ENCODE peak calls at places on chromosomes 12 and 14, in seven cellular contexts. One of them, this sample, is unnamed.

GRCh38 chr14:93045965-93046695 is 69.6 kb downstream of the ITPK1 start:
- DNase-seq in fibroblast of pulmonary artery: peak
- DNase-seq in PC-9: peak
- DNase-seq in A673: no peak
- DNase-seq in heart right ventricle: no peak
- DNase-seq in astrocyte: peak
- DNase-seq in right lobe of liver: no peak
- DNase-seq in this sample: no peak

GRCh38 chr12:132449565-132450390 is 40.2 kb upstream of the FBRSL1 start:
- DNase-seq in heart right ventricle: no peak
- DNase-seq in PC-9: no peak
- DNase-seq in astrocyte: no peak
- DNase-seq in fibroblast of pulmonary artery: no peak
- DNase-seq in right lobe of liver: no peak
- DNase-seq in A673: no peak
- DNase-seq in this sample: no peak

GRCh38 chr12:72230589-72230988 is 41.6 kb upstream of the TRHDE start:
- DNase-seq in right lobe of liver: no peak
- DNase-seq in heart right ventricle: no peak
- DNase-seq in A673: no peak
- DNase-seq in PC-9: no peak
- DNase-seq in astrocyte: peak
- DNase-seq in fibroblast of pulmonary artery: peak
- DNase-seq in this sample: no peak

GRCh38 chr12:124738636-124739467 is 124.8 kb downstream of the SCARB1 start:
- DNase-seq in fibroblast of pulmonary artery: no peak
- DNase-seq in right lobe of liver: no peak
- DNase-seq in A673: no peak
- DNase-seq in PC-9: no peak
- DNase-seq in heart right ventricle: no peak
- DNase-seq in astrocyte: peak
- DNase-seq in this sample: no peak

GRCh38 chr12:92905811-92906554 is 23.1 kb downstream of the EEA1 start:
- DNase-seq in PC-9: no peak
- DNase-seq in right lobe of liver: no peak
- DNase-seq in heart right ventricle: no peak
- DNase-seq in fibroblast of pulmonary artery: no peak
- DNase-seq in A673: no peak
- DNase-seq in astrocyte: no peak
- DNase-seq in this sample: no peak

GRCh38 chr14:74065746-74066575 is 18.3 kb downstream of the ALDH6A1 start:
- DNase-seq in A673: no peak
- DNase-seq in astrocyte: peak
- DNase-seq in right lobe of liver: no peak
- DNase-seq in fibroblast of pulmonary artery: peak
- DNase-seq in PC-9: no peak
- DNase-seq in heart right ventricle: no peak
- DNase-seq in this sample: no peak

GRCh38 chr12:79125358-79125757 is 260.8 kb downstream of the SYT1 start:
- DNase-seq in fibroblast of pulmonary artery: no peak
- DNase-seq in right lobe of liver: no peak
- DNase-seq in astrocyte: no peak
- DNase-seq in A673: no peak
- DNase-seq in PC-9: no peak
- DNase-seq in heart right ventricle: no peak
- DNase-seq in this sample: no peak

GRCh38 chr12:79206871-79207270 is 342.3 kb downstream of the SYT1 start:
- DNase-seq in heart right ventricle: no peak
- DNase-seq in A673: no peak
- DNase-seq in fibroblast of pulmonary artery: no peak
- DNase-seq in astrocyte: no peak
- DNase-seq in right lobe of liver: no peak
- DNase-seq in PC-9: peak
- DNase-seq in this sample: no peak

GRCh38 chr14:66746316-66747006 is 238.5 kb downstream of the GPHN start:
- DNase-seq in A673: peak
- DNase-seq in fibroblast of pulmonary artery: peak
- DNase-seq in astrocyte: peak
- DNase-seq in PC-9: peak
- DNase-seq in heart right ventricle: peak
- DNase-seq in right lobe of liver: no peak
- DNase-seq in this sample: no peak

GRCh38 chr14:39492267-39492666 is 60.0 kb upstream of the FBXO33 start:
- DNase-seq in right lobe of liver: no peak
- DNase-seq in fibroblast of pulmonary artery: peak
- DNase-seq in astrocyte: peak
- DNase-seq in A673: peak
- DNase-seq in PC-9: no peak
- DNase-seq in heart right ventricle: no peak
- DNase-seq in this sample: no peak

GRCh38 chr12:48569946-48570345 is at the start of gene LALBA:
- DNase-seq in PC-9: no peak
- DNase-seq in fibroblast of pulmonary artery: no peak
- DNase-seq in right lobe of liver: no peak
- DNase-seq in A673: no peak
- DNase-seq in astrocyte: no peak
- DNase-seq in heart right ventricle: no peak
- DNase-seq in this sample: no peak

GRCh38 chr12:23559268-23559753 is 390.2 kb downstream of the SOX5 start:
- DNase-seq in fibroblast of pulmonary artery: no peak
- DNase-seq in right lobe of liver: no peak
- DNase-seq in A673: no peak
- DNase-seq in PC-9: no peak
- DNase-seq in astrocyte: no peak
- DNase-seq in heart right ventricle: no peak
- DNase-seq in this sample: no peak

GRCh38 chr12:65106948-65107347 is 14.2 kb downstream of the WIF1 start:
- DNase-seq in heart right ventricle: no peak
- DNase-seq in astrocyte: no peak
- DNase-seq in PC-9: no peak
- DNase-seq in right lobe of liver: no peak
- DNase-seq in A673: no peak
- DNase-seq in fibroblast of pulmonary artery: peak
- DNase-seq in this sample: no peak

GRCh38 chr14:77097006-77097688 is 911 bp upstream of the CIPC start:
- DNase-seq in astrocyte: peak
- DNase-seq in right lobe of liver: no peak
- DNase-seq in A673: peak
- DNase-seq in fibroblast of pulmonary artery: no peak
- DNase-seq in PC-9: no peak
- DNase-seq in heart right ventricle: no peak
- DNase-seq in this sample: no peak

GRCh38 chr14:94005324-94005723 is 8.2 kb downstream of the CCDC197 start:
- DNase-seq in fibroblast of pulmonary artery: no peak
- DNase-seq in A673: no peak
- DNase-seq in heart right ventricle: no peak
- DNase-seq in right lobe of liver: no peak
- DNase-seq in PC-9: no peak
- DNase-seq in astrocyte: no peak
- DNase-seq in this sample: no peak

GRCh38 chr12:132556216-132556615 is 54.2 kb downstream of the LRCOL1 start:
- DNase-seq in A673: no peak
- DNase-seq in PC-9: no peak
- DNase-seq in right lobe of liver: no peak
- DNase-seq in astrocyte: no peak
- DNase-seq in heart right ventricle: no peak
- DNase-seq in fibroblast of pulmonary artery: no peak
- DNase-seq in this sample: no peak

GRCh38 chr12:28340261-28340660 is 150.0 kb downstream of the CCDC91 start:
- DNase-seq in fibroblast of pulmonary artery: peak
- DNase-seq in A673: no peak
- DNase-seq in right lobe of liver: no peak
- DNase-seq in astrocyte: peak
- DNase-seq in heart right ventricle: no peak
- DNase-seq in PC-9: no peak
- DNase-seq in this sample: no peak

GRCh38 chr14:88983755-88984154 is 159.3 kb downstream of the TTC8 start:
- DNase-seq in heart right ventricle: no peak
- DNase-seq in right lobe of liver: no peak
- DNase-seq in PC-9: no peak
- DNase-seq in fibroblast of pulmonary artery: peak
- DNase-seq in astrocyte: peak
- DNase-seq in A673: no peak
- DNase-seq in this sample: peak

GRCh38 chr14:55077155-55077554 is 25.7 kb downstream of the MAPK1IP1L start:
- DNase-seq in A673: no peak
- DNase-seq in PC-9: peak
- DNase-seq in heart right ventricle: no peak
- DNase-seq in fibroblast of pulmonary artery: peak
- DNase-seq in astrocyte: no peak
- DNase-seq in right lobe of liver: no peak
- DNase-seq in this sample: peak

GRCh38 chr12:132611620-132612019 is 1.2 kb upstream of the LRCOL1 start:
- DNase-seq in A673: no peak
- DNase-seq in heart right ventricle: no peak
- DNase-seq in right lobe of liver: no peak
- DNase-seq in PC-9: no peak
- DNase-seq in astrocyte: no peak
- DNase-seq in fibroblast of pulmonary artery: no peak
- DNase-seq in this sample: no peak

GRCh38 chr12:66290716-66291200 is 11.5 kb upstream of the HELB start:
- DNase-seq in fibroblast of pulmonary artery: no peak
- DNase-seq in PC-9: no peak
- DNase-seq in astrocyte: no peak
- DNase-seq in right lobe of liver: no peak
- DNase-seq in heart right ventricle: no peak
- DNase-seq in A673: no peak
- DNase-seq in this sample: no peak
- H3K4me3 ChIP-seq in fibroblast of pulmonary artery: no peak
- H3K4me3 ChIP-seq in PC-9: no peak
- H3K4me3 ChIP-seq in astrocyte: no peak
- H3K4me3 ChIP-seq in right lobe of liver: no peak
- H3K4me3 ChIP-seq in heart right ventricle: no peak
- H3K4me3 ChIP-seq in A673: no peak
- H3K4me3 ChIP-seq in this sample: no peak

GRCh38 chr12:123085730-123086487 is 65.0 kb downstream of the PITPNM2 start:
- DNase-seq in A673: peak
- DNase-seq in fibroblast of pulmonary artery: peak
- DNase-seq in heart right ventricle: no peak
- DNase-seq in PC-9: peak
- DNase-seq in right lobe of liver: no peak
- DNase-seq in astrocyte: peak
- DNase-seq in this sample: peak
- TF ChIP-seq CTCF in A673: no peak
- TF ChIP-seq CTCF in fibroblast of pulmonary artery: no peak
- TF ChIP-seq CTCF in heart right ventricle: no peak
- TF ChIP-seq CTCF in PC-9: no peak
- TF ChIP-seq CTCF in right lobe of liver: no peak
- TF ChIP-seq CTCF in astrocyte: no peak
- TF ChIP-seq CTCF in this sample: no peak

DNA sequence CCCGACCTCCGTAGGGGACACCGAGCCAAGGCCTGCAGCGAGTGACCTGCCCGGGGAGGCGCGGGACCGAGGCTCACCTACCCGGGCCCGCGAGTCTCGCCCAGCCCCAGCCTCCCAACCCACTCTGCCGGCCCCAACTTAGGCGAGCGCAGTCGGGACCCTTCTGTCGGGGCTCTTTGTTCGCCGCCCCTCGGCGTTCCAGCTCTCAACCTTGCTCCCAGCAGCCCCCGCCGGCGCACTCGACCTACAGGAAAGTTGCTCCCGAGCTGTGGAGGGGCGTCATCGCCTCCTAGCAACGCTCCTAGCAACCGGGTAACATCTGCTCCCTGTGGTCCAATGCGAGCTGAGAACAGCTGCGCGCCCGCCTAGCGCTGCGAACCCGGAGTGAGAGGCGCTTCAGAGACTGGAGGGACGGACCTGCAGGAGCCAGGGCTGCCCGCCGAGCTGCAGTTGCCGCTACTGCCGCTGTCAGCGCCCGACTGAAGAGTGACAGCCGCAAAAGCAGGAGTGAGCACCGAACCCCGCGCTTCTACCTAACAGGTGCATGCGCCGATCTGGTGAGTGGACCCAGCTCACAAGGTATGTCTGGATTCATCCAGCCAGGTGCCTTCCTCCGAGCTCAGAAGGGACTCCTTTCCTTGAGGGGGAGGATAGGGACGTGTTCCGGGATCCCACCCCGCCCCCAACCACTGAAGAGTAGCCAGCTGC is 354.9 kb downstream of the SNAPC1 start:
- DNase-seq in A673: peak
- DNase-seq in heart right ventricle: peak
- DNase-seq in astrocyte: peak
- DNase-seq in fibroblast of pulmonary artery: peak
- DNase-seq in right lobe of liver: peak
- DNase-seq in PC-9: no peak
- DNase-seq in this sample: peak
- H3K4me3 ChIP-seq in A673: peak
- H3K4me3 ChIP-seq in heart right ventricle: peak
- H3K4me3 ChIP-seq in astrocyte: peak
- H3K4me3 ChIP-seq in fibroblast of pulmonary artery: no peak
- H3K4me3 ChIP-seq in right lobe of liver: peak
- H3K4me3 ChIP-seq in PC-9: no peak
- H3K4me3 ChIP-seq in this sample: peak

DNA sequence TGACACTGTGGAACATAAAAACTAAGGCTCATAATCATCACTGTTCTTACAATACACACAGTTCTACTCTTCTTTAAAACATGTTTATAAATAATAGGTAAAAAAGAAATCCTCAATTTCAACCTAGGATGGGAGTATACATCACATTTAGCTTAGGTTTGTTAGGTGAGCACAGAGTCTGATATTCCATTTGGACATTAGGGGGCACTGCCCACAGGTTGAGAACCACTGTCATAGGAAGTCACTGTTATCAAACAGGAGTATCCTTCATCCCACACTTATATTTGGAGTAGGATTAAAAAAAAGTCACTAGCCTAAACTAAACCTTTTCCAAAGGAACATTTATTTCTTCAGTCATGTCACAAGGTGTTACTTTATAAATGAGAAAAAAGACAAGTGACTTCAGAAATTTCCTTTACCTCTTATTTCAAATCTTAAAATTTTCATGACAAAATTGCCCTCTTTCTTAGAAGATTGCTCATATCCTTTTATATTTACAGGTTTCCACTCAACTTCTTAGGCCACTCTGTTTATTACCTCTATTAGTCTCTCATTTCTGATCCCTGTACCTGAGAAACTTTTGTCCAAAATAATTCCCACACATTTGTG is 240.6 kb downstream of the CPNE8 start:
- DNase-seq in PC-9: no peak
- DNase-seq in A673: peak
- DNase-seq in astrocyte: no peak
- DNase-seq in heart right ventricle: no peak
- DNase-seq in right lobe of liver: no peak
- DNase-seq in fibroblast of pulmonary artery: peak
- DNase-seq in this sample: no peak
- TF ChIP-seq CTCF in PC-9: peak
- TF ChIP-seq CTCF in A673: peak
- TF ChIP-seq CTCF in astrocyte: peak
- TF ChIP-seq CTCF in heart right ventricle: peak
- TF ChIP-seq CTCF in right lobe of liver: peak
- TF ChIP-seq CTCF in fibroblast of pulmonary artery: peak
- TF ChIP-seq CTCF in this sample: peak

GRCh38 chr12:8012910-8013309 is 19.6 kb upstream of the FOXJ2 start:
- DNase-seq in astrocyte: no peak
- DNase-seq in fibroblast of pulmonary artery: no peak
- DNase-seq in heart right ventricle: no peak
- DNase-seq in PC-9: no peak
- DNase-seq in A673: no peak
- DNase-seq in right lobe of liver: no peak
- DNase-seq in this sample: no peak
- H3K4me3 ChIP-seq in astrocyte: no peak
- H3K4me3 ChIP-seq in fibroblast of pulmonary artery: no peak
- H3K4me3 ChIP-seq in heart right ventricle: no peak
- H3K4me3 ChIP-seq in PC-9: no peak
- H3K4me3 ChIP-seq in A673: no peak
- H3K4me3 ChIP-seq in right lobe of liver: no peak
- H3K4me3 ChIP-seq in this sample: no peak